ENCODE peak calls at places on chromosomes 2 and 18, in seven cellular contexts. E is activated CD8-positive, alpha-beta memory T cell treated with anti-CD3 and anti-CD28 coated beads, Interleukin-2, amount 10 ng/mL, durations not matched to agents 7 days and 5 days; D is left cardiac atrium; O is A549; V is activated B cell treated with CpG ODN at 0.5 μM for 24 hours; I is T-cell; W is CD8-positive, alpha-beta T cell. B is an unnamed sample.
A peak's percentile ranks its signal among the peaks of the same experiment; 100 is the strongest.

GRCh38 chr2:46276652-46277051 is 20.6 kb upstream of the EPAS1 start:
- ATAC-seq in E (no peak), D (peak; percentile 53), O (peak; percentile 85), V (no peak), I (no peak), W (no peak), B (no peak)

GRCh38 chr18:22813648-22814328 is 119.3 kb upstream of the RBBP8 start:
- ATAC-seq in E (peak; percentile 49), D (no peak), O (peak; percentile 59), V (peak; percentile 56), I (no peak), W (no peak), B (no peak)

GRCh38 chr2:239828192-239828972 is 196.8 kb downstream of the NDUFA10 start:
- ATAC-seq in E (no peak), D (no peak), O (no peak), V (no peak), I (no peak), W (no peak), B (no peak)

GRCh38 chr18:13261658-13262357 is 43.2 kb downstream of the LDLRAD4 start:
- ATAC-seq in E (no peak), D (no peak), O (no peak), V (peak; percentile 88), I (peak; percentile 53), W (peak; percentile 69), B (no peak)

GRCh38 chr2:152367547-152368250 is 32.7 kb downstream of the FMNL2 start:
- ATAC-seq in E (no peak), D (no peak), O (no peak), V (no peak), I (no peak), W (no peak), B (no peak)

GRCh38 chr2:5102823-5103222 is 589.4 kb upstream of the SOX11 start:
- ATAC-seq in E (no peak), D (no peak), O (no peak), V (no peak), I (no peak), W (no peak), B (no peak)

GRCh38 chr2:39281391-39281790 is 37.6 kb upstream of the CDKL4 start:
- ATAC-seq in E (no peak), D (no peak), O (no peak), V (no peak), I (no peak), W (no peak), B (no peak)

GRCh38 chr2:66930499-66931165 is 466.5 kb upstream of the ETAA1 start:
- ATAC-seq in E (no peak), D (no peak), O (no peak), V (no peak), I (no peak), W (no peak), B (no peak)

GRCh38 chr18:58828399-58829121 is 36.1 kb upstream of the ZNF532 start:
- ATAC-seq in E (no peak), D (no peak), O (no peak), V (no peak), I (no peak), W (no peak), B (no peak)

GRCh38 chr18:58714259-58714658 is 43.0 kb downstream of the MALT1 start:
- ATAC-seq in E (no peak), D (no peak), O (no peak), V (peak; percentile 93), I (peak; percentile 69), W (peak; percentile 75), B (peak; percentile 33)

GRCh38 chr2:38643021-38643671 is 22.8 kb upstream of the GALM start:
- ATAC-seq in E (peak; percentile 13), D (no peak), O (no peak), V (no peak), I (no peak), W (no peak), B (no peak)

GRCh38 chr2:45020439-45020838 is 11.2 kb upstream of the SIX2 start:
- ATAC-seq in E (no peak), D (no peak), O (no peak), V (no peak), I (no peak), W (no peak), B (no peak)

GRCh38 chr2:188326669-188327301 is 35.1 kb downstream of the GULP1 start:
- ATAC-seq in E (no peak), D (peak; percentile 68), O (peak; percentile 56), V (no peak), I (no peak), W (no peak), B (no peak)

GRCh38 chr2:61210332-61210981 is 48.5 kb downstream of the C2orf74 start:
- ATAC-seq in E (no peak), D (peak; percentile 55), O (peak; percentile 98), V (no peak), I (no peak), W (no peak), B (no peak)

GRCh38 chr2:175837046-175837445 is 165.0 kb downstream of the LNPK start:
- ATAC-seq in E (no peak), D (no peak), O (no peak), V (no peak), I (no peak), W (no peak), B (no peak)

B was measured in activated T-helper 17 cell treated with anti-CD3 and anti-CD28 coated beads, Interleukin-2, amount 50 U/mL, for 72 hours.